ENCODE peak calls at places on chromosomes 1 and 21, in four cellular contexts. J is SHP77, U is frontal cortex, A is kidney tubule cell. H is an unnamed sample.

GRCh38 chr1:96808186-96808585 is 86.6 kb downstream of the PTBP2 start:
- DNase-seq in A (no peak), J (no peak), U (no peak), H (no peak)

GRCh38 chr21:45888361-45889009 is 93.1 kb upstream of the COL6A1 start:
- DNase-seq in A (no peak), J (peak; percentile 54), U (no peak), H (no peak)

GRCh38 chr1:162676087-162676486 is 43.8 kb downstream of the DDR2 start:
- DNase-seq in U (no peak), J (no peak), A (peak; percentile 77), H (no peak)

GRCh38 chr1:54588377-54588776 is 34.9 kb downstream of the FAM151A start:
- DNase-seq in U (no peak), J (no peak), A (no peak), H (no peak)

GRCh38 chr1:175521265-175522040 is 221.9 kb downstream of the TNR start:
- DNase-seq in A (peak; percentile 61), J (no peak), U (no peak), H (no peak)

GRCh38 chr1:247407180-247407616 is 8.8 kb upstream of the NLRP3 start:
- DNase-seq in A (no peak), U (no peak), J (peak; percentile 57), H (no peak)

GRCh38 chr1:94276900-94277581 is 39.7 kb upstream of the ARHGAP29 start:
- DNase-seq in A (no peak), J (no peak), U (no peak), H (no peak)

GRCh38 chr1:92442351-92442750 is 44.4 kb downstream of the GFI1 start:
- DNase-seq in U (no peak), A (no peak), J (peak; percentile 72), H (no peak)

GRCh38 chr1:103514920-103515503 is 10.5 kb upstream of the RNPC3 start:
- DNase-seq in J (peak; percentile 9), U (no peak), A (peak; percentile 57), H (peak; percentile 28)

GRCh38 chr1:38846210-38846609 is 13.4 kb downstream of the RRAGC start:
- DNase-seq in J (no peak), A (no peak), U (no peak), H (no peak)

GRCh38 chr21:29164330-29164942 is 34.0 kb downstream of the MAP3K7CL start:
- DNase-seq in A (peak; percentile 73), J (peak; percentile 34), U (peak; percentile 12), H (peak; percentile 24)

GRCh38 chr1:8472668-8473067 is 154.8 kb downstream of the SLC45A1 start:
- DNase-seq in U (no peak), J (no peak), A (peak; percentile 50), H (no peak)

GRCh38 chr1:64686828-64687724 is 57.8 kb upstream of the RAVER2 start:
- DNase-seq in A (peak; percentile 72), U (peak; percentile 4), J (no peak), H (peak; percentile 53)

GRCh38 chr1:20739225-20739624 is 6.7 kb upstream of the SH2D5 start:
- DNase-seq in A (peak; percentile 21), U (no peak), J (no peak), H (peak; percentile 63)

GRCh38 chr1:39886757-39887231 is 3.5 kb upstream of the TRIT1 start:
- DNase-seq in A (peak; percentile 51), U (no peak), J (no peak), H (no peak)

GRCh38 chr1:211885746-211886522 is 55.4 kb upstream of the LPGAT1 start:
- DNase-seq in J (no peak), U (no peak), A (peak; percentile 39), H (no peak)

GRCh38 chr1:87591492-87591891 is 262.8 kb downstream of the LMO4 start:
- DNase-seq in A (no peak), U (no peak), J (no peak), H (no peak)

GRCh38 chr1:210653771-210654170 is 325.1 kb downstream of the HHAT start:
- DNase-seq in U (no peak), J (no peak), A (peak; percentile 13), H (no peak)

GRCh38 chr1:193110246-193110645 is 5.0 kb upstream of the GLRX2 start:
- DNase-seq in A (no peak), J (no peak), U (no peak), H (no peak)

GRCh38 chr1:22508991-22509390 is 54.3 kb upstream of the EPHA8 start:
- DNase-seq in A (no peak), J (no peak), U (no peak), H (no peak)

GRCh38 chr1:110944806-110945205 is 18.9 kb downstream of the LRIF1 start:
- DNase-seq in J (no peak), U (no peak), A (no peak), H (no peak)

GRCh38 chr1:24896596-24897262 is 33.3 kb downstream of the RUNX3 start:
- DNase-seq in A (no peak), U (no peak), J (no peak), H (no peak)